ENCODE peak calls at places on chromosomes 3 and 15, in nine cellular contexts. One of them, this sample, is unnamed.

GRCh38 chr3:177569823-177570657 is 372.8 kb upstream of the TBL1XR1 start:
- DNase-seq in RWPE1: no peak
- DNase-seq in dorsolateral prefrontal cortex: no peak
- DNase-seq in bronchial epithelial cell: peak
- DNase-seq in brain microvascular endothelial cell: no peak
- DNase-seq in AG10803: peak
- DNase-seq in heart right ventricle: no peak
- DNase-seq in GM12865: no peak
- DNase-seq in foreskin fibroblast: peak
- DNase-seq in this sample: peak

GRCh38 chr3:115548611-115549010 is 74.7 kb upstream of the GAP43 start:
- DNase-seq in RWPE1: no peak
- DNase-seq in dorsolateral prefrontal cortex: no peak
- DNase-seq in bronchial epithelial cell: no peak
- DNase-seq in brain microvascular endothelial cell: no peak
- DNase-seq in AG10803: peak
- DNase-seq in heart right ventricle: no peak
- DNase-seq in GM12865: no peak
- DNase-seq in foreskin fibroblast: peak
- DNase-seq in this sample: no peak

GRCh38 chr15:27743078-27743477 is 356.0 kb downstream of the OCA2 start:
- DNase-seq in RWPE1: no peak
- DNase-seq in dorsolateral prefrontal cortex: peak
- DNase-seq in bronchial epithelial cell: no peak
- DNase-seq in brain microvascular endothelial cell: no peak
- DNase-seq in AG10803: no peak
- DNase-seq in heart right ventricle: peak
- DNase-seq in GM12865: no peak
- DNase-seq in foreskin fibroblast: no peak
- DNase-seq in this sample: no peak

GRCh38 chr3:185699927-185700326 is 113.8 kb downstream of the SENP2 start:
- DNase-seq in RWPE1: no peak
- DNase-seq in dorsolateral prefrontal cortex: no peak
- DNase-seq in bronchial epithelial cell: no peak
- DNase-seq in brain microvascular endothelial cell: no peak
- DNase-seq in AG10803: no peak
- DNase-seq in heart right ventricle: no peak
- DNase-seq in GM12865: no peak
- DNase-seq in foreskin fibroblast: no peak
- DNase-seq in this sample: no peak

GRCh38 chr15:29270169-29270955 is 740 bp upstream of the NSMCE3 start:
- DNase-seq in RWPE1: no peak
- DNase-seq in dorsolateral prefrontal cortex: no peak
- DNase-seq in bronchial epithelial cell: peak
- DNase-seq in brain microvascular endothelial cell: no peak
- DNase-seq in AG10803: peak
- DNase-seq in heart right ventricle: no peak
- DNase-seq in GM12865: peak
- DNase-seq in foreskin fibroblast: peak
- DNase-seq in this sample: peak

GRCh38 chr15:68802373-68802772 is 18.3 kb downstream of the ANP32A start:
- DNase-seq in RWPE1: no peak
- DNase-seq in dorsolateral prefrontal cortex: no peak
- DNase-seq in bronchial epithelial cell: peak
- DNase-seq in brain microvascular endothelial cell: no peak
- DNase-seq in AG10803: no peak
- DNase-seq in heart right ventricle: no peak
- DNase-seq in GM12865: no peak
- DNase-seq in foreskin fibroblast: no peak
- DNase-seq in this sample: no peak

GRCh38 chr15:95016511-95017219 is 785.3 kb downstream of the MCTP2 start:
- DNase-seq in RWPE1: no peak
- DNase-seq in dorsolateral prefrontal cortex: no peak
- DNase-seq in bronchial epithelial cell: no peak
- DNase-seq in brain microvascular endothelial cell: no peak
- DNase-seq in AG10803: peak
- DNase-seq in heart right ventricle: no peak
- DNase-seq in GM12865: no peak
- DNase-seq in foreskin fibroblast: peak
- DNase-seq in this sample: peak

GRCh38 chr3:80549173-80549572 is 781.4 kb upstream of the ROBO1 start:
- DNase-seq in RWPE1: no peak
- DNase-seq in dorsolateral prefrontal cortex: no peak
- DNase-seq in bronchial epithelial cell: no peak
- DNase-seq in brain microvascular endothelial cell: no peak
- DNase-seq in AG10803: no peak
- DNase-seq in heart right ventricle: no peak
- DNase-seq in GM12865: no peak
- DNase-seq in foreskin fibroblast: no peak
- DNase-seq in this sample: no peak

GRCh38 chr3:142981108-142981507 is 17.6 kb upstream of the PAQR9 start:
- DNase-seq in RWPE1: no peak
- DNase-seq in dorsolateral prefrontal cortex: no peak
- DNase-seq in bronchial epithelial cell: no peak
- DNase-seq in brain microvascular endothelial cell: no peak
- DNase-seq in AG10803: no peak
- DNase-seq in heart right ventricle: no peak
- DNase-seq in GM12865: no peak
- DNase-seq in foreskin fibroblast: no peak
- DNase-seq in this sample: no peak

GRCh38 chr3:14730703-14731102 is 55.8 kb downstream of the C3orf20 start:
- DNase-seq in RWPE1: no peak
- DNase-seq in dorsolateral prefrontal cortex: no peak
- DNase-seq in bronchial epithelial cell: peak
- DNase-seq in brain microvascular endothelial cell: no peak
- DNase-seq in AG10803: no peak
- DNase-seq in heart right ventricle: no peak
- DNase-seq in GM12865: no peak
- DNase-seq in foreskin fibroblast: no peak
- DNase-seq in this sample: no peak

DNA sequence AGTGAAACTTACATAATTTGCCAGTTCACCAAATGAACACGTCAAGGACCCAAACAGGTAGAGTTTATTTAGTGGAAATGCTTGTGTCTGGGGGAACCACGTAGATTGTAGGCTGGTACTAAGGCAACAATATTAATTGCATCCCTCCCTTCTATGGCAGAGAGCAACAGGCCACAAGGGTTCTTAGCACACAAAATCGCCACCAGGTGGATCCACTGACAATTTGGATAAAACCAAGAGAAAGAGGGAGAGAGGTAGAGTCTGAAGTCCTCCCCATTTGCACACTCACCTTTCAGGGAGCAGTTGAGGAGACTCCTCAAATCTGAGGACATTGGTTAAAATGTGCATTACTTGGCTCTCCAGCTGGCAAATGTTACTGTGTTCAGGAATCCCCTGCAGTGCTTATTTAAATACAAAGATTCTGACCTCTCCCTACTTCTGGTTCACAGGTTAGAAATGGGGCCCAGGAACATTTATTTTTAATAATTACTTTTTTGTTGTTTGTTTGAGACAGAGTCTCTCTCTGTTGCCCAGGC is 181.0 kb upstream of the FEZF2 start:
- DNase-seq in RWPE1: no peak
- DNase-seq in dorsolateral prefrontal cortex: no peak
- DNase-seq in bronchial epithelial cell: no peak
- DNase-seq in brain microvascular endothelial cell: no peak
- DNase-seq in AG10803: no peak
- DNase-seq in heart right ventricle: no peak
- DNase-seq in GM12865: peak
- DNase-seq in foreskin fibroblast: peak
- DNase-seq in this sample: no peak
- TF ChIP-seq CTCF in RWPE1: no peak
- TF ChIP-seq CTCF in dorsolateral prefrontal cortex: no peak
- TF ChIP-seq CTCF in bronchial epithelial cell: peak
- TF ChIP-seq CTCF in brain microvascular endothelial cell: peak
- TF ChIP-seq CTCF in AG10803: peak
- TF ChIP-seq CTCF in heart right ventricle: no peak
- TF ChIP-seq CTCF in GM12865: peak
- TF ChIP-seq CTCF in foreskin fibroblast: peak
- TF ChIP-seq CTCF in this sample: peak

GRCh38 chr3:157201648-157202278 is 41.8 kb upstream of the CCNL1 start:
- DNase-seq in RWPE1: peak
- DNase-seq in dorsolateral prefrontal cortex: no peak
- DNase-seq in bronchial epithelial cell: peak
- DNase-seq in brain microvascular endothelial cell: no peak
- DNase-seq in AG10803: peak
- DNase-seq in heart right ventricle: no peak
- DNase-seq in GM12865: peak
- DNase-seq in foreskin fibroblast: peak
- DNase-seq in this sample: peak
- TF ChIP-seq CTCF in RWPE1: peak
- TF ChIP-seq CTCF in dorsolateral prefrontal cortex: peak
- TF ChIP-seq CTCF in bronchial epithelial cell: peak
- TF ChIP-seq CTCF in brain microvascular endothelial cell: peak
- TF ChIP-seq CTCF in AG10803: peak
- TF ChIP-seq CTCF in heart right ventricle: peak
- TF ChIP-seq CTCF in GM12865: peak
- TF ChIP-seq CTCF in foreskin fibroblast: peak
- TF ChIP-seq CTCF in this sample: peak

DNA sequence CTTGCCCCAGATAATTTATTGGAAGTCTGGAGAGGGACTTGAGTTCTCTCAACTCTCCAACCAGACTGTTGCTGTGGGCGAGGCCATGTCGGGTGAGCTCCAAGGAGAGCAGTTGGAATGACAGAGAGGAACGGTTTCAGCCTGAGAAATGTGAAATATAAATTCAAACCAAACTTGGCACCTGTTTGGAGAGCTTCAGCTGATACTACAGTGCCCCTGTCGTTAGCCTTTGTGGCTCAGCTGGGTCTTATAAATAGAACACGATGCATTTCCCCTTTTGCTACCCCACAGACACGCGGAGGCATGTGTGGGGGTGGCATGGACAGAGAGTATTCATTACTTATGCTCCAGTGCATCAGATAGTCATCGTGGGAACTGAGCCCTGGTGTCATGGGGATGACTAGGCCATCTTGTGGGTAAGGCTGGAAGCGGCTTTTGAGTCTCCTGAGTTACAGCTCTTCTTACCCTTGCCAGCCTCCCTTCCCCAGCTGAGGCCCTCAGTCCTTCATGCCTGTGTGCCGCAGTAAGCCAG is 15.6 kb downstream of the SMAD3 start:
- DNase-seq in RWPE1: no peak
- DNase-seq in dorsolateral prefrontal cortex: peak
- DNase-seq in bronchial epithelial cell: no peak
- DNase-seq in brain microvascular endothelial cell: peak
- DNase-seq in AG10803: peak
- DNase-seq in heart right ventricle: no peak
- DNase-seq in GM12865: peak
- DNase-seq in foreskin fibroblast: peak
- DNase-seq in this sample: peak
- TF ChIP-seq CTCF in RWPE1: no peak
- TF ChIP-seq CTCF in dorsolateral prefrontal cortex: no peak
- TF ChIP-seq CTCF in bronchial epithelial cell: no peak
- TF ChIP-seq CTCF in brain microvascular endothelial cell: peak
- TF ChIP-seq CTCF in AG10803: peak
- TF ChIP-seq CTCF in heart right ventricle: peak
- TF ChIP-seq CTCF in GM12865: peak
- TF ChIP-seq CTCF in foreskin fibroblast: peak
- TF ChIP-seq CTCF in this sample: peak

DNA sequence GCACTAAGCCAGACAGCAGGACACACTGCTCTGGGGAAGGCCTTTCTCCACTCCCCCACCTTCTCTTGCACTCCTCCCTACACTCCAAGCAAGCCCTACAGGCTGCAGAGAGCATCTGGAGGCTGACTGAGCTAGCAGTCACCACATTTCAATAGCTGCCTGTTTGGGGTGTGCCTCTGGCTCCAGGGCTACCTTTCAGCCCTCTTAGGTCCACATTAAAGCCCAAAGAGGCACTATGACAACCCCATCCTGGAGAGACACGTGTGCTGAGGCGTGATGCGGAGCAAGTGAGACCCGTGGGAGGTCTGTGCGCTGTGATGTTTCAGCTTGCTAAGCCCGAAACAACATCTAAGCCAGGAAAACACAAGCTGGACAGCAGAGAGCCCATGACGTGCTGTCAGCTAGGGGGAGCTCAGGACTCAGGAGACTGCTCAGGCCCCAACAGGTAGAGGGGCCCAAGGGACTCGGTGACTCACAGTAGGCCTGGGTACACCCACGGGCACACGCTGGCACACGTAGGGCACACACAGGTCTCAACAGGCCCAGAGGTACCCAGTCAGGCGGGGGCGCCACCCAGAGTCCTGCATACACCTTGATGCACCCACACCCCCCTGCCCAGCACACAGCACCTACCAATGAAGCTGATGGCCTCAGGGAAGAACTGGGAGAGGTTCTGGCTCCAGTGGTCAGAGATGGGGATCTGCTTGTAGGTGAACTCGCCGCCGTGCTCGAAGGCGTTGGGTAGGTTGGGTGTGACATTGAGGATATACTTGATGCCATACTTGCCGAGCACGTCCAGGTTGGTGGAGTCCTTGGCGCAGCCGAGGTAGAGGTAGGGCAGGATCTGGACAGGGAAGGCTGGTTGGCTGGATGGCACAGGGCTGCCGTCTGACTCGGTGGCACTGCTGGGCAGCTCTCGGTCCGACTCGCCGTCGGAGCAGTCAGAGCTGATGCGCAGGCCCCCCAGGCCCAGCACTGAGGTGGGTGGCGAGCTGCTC is 2.8 kb downstream of the DUSP7 start:
- DNase-seq in RWPE1: peak
- DNase-seq in dorsolateral prefrontal cortex: peak
- DNase-seq in bronchial epithelial cell: peak
- DNase-seq in brain microvascular endothelial cell: no peak
- DNase-seq in AG10803: no peak
- DNase-seq in heart right ventricle: no peak
- DNase-seq in GM12865: peak
- DNase-seq in foreskin fibroblast: peak
- DNase-seq in this sample: peak
- TF ChIP-seq CTCF in RWPE1: peak
- TF ChIP-seq CTCF in dorsolateral prefrontal cortex: peak
- TF ChIP-seq CTCF in bronchial epithelial cell: peak
- TF ChIP-seq CTCF in brain microvascular endothelial cell: peak
- TF ChIP-seq CTCF in AG10803: peak
- TF ChIP-seq CTCF in heart right ventricle: peak
- TF ChIP-seq CTCF in GM12865: peak
- TF ChIP-seq CTCF in foreskin fibroblast: peak
- TF ChIP-seq CTCF in this sample: no peak

GRCh38 chr3:117719316-117719926 is 1009.8 kb downstream of the TUSC7 start:
- DNase-seq in RWPE1: peak
- DNase-seq in dorsolateral prefrontal cortex: no peak
- DNase-seq in bronchial epithelial cell: peak
- DNase-seq in brain microvascular endothelial cell: no peak
- DNase-seq in AG10803: peak
- DNase-seq in heart right ventricle: no peak
- DNase-seq in GM12865: peak
- DNase-seq in foreskin fibroblast: peak
- DNase-seq in this sample: peak
- TF ChIP-seq CTCF in RWPE1: peak
- TF ChIP-seq CTCF in dorsolateral prefrontal cortex: peak
- TF ChIP-seq CTCF in bronchial epithelial cell: peak
- TF ChIP-seq CTCF in brain microvascular endothelial cell: peak
- TF ChIP-seq CTCF in AG10803: peak
- TF ChIP-seq CTCF in heart right ventricle: peak
- TF ChIP-seq CTCF in GM12865: peak
- TF ChIP-seq CTCF in foreskin fibroblast: peak
- TF ChIP-seq CTCF in this sample: peak

This sample was measured in HFFc6.